ENCODE peak calls at places on chromosomes 2 and 18, in five cellular contexts. T is IMR-90; L is kidney tubule cell; P is uterus; E is activated T-helper 9 cell treated with anti-CD3 and anti-CD28 coated beads, Interleukin-2, amount 50 U/mL, for 16 hours. F is an unnamed sample.

GRCh38 chr2:18491577-18491976 is 68.9 kb downstream of the RDH14 start:
- DNase-seq in T (no peak), L (no peak), P (no peak), E (no peak), F (no peak)

GRCh38 chr2:223952280-223952968 is 4.8 kb upstream of the MRPL44 start:
- DNase-seq in T (no peak), L (no peak), P (no peak), E (no peak), F (no peak)

GRCh38 chr2:27977623-27978312 is 87.2 kb downstream of the BABAM2 start:
- DNase-seq in T (peak; percentile 96), L (peak; percentile 93), P (no peak), E (peak; percentile 2), F (peak; percentile 96)

GRCh38 chr2:142813830-142814829 is 63.3 kb upstream of the KYNU start:
- DNase-seq in T (no peak), L (no peak), P (no peak), E (no peak), F (no peak)

GRCh38 chr2:178828496-178828895 is 21.3 kb upstream of the TTN start:
- DNase-seq in T (no peak), L (no peak), P (no peak), E (no peak), F (no peak)

GRCh38 chr18:69365658-69366057 is 35.0 kb upstream of the DOK6 start:
- DNase-seq in T (no peak), L (no peak), P (no peak), E (no peak), F (no peak)

GRCh38 chr18:80154293-80154692 is 45.2 kb downstream of the ADNP2 start:
- DNase-seq in T (peak; percentile 11), L (no peak), P (no peak), E (no peak), F (no peak)

GRCh38 chr18:57677289-57678211 is 55.9 kb upstream of the NARS1 start:
- DNase-seq in T (no peak), L (no peak), P (no peak), E (no peak), F (no peak)

GRCh38 chr2:96144481-96145027 is 686 bp downstream of the DUSP2 start:
- DNase-seq in T (no peak), L (no peak), P (no peak), E (no peak), F (no peak)

GRCh38 chr2:223586261-223586660 is 15.9 kb downstream of the SCG2 start:
- DNase-seq in T (peak; percentile 88), L (no peak), P (no peak), E (no peak), F (peak; percentile 73)

GRCh38 chr2:3608373-3609278 is 13.7 kb downstream of the COLEC11 start:
- DNase-seq in T (no peak), L (no peak), P (no peak), E (no peak), F (no peak)

F was measured in renal cortical epithelial cell.